ENCODE peak calls at places on chromosomes 1 and 21, in eight cellular contexts. H, G, E, Y, Z, P, K and X are unnamed samples.

GRCh38 chr1:25705699-25706098 is 89.1 kb downstream of the MAN1C1 start:
- DNase-seq in H (no peak), G (no peak), E (no peak), Y (no peak), Z (no peak), P (no peak), K (no peak), X (no peak)

GRCh38 chr1:73839922-73840321 is 358.1 kb downstream of the LRRIQ3 start:
- DNase-seq in H (no peak), G (peak), E (peak), Y (peak), Z (peak), P (no peak), K (no peak), X (no peak)

GRCh38 chr1:3547055-3548005 is 64.0 kb downstream of the MEGF6 start:
- DNase-seq in H (no peak), G (no peak), E (no peak), Y (no peak), Z (no peak), P (no peak), K (no peak), X (peak)

GRCh38 chr1:236155841-236156503 is 13.6 kb downstream of the GPR137B start:
- DNase-seq in H (no peak), G (no peak), E (no peak), Y (no peak), Z (no peak), P (no peak), K (no peak), X (no peak)

GRCh38 chr1:110597966-110598365 is 8.2 kb downstream of the KCNA2 start:
- DNase-seq in H (no peak), G (no peak), E (no peak), Y (no peak), Z (no peak), P (no peak), K (no peak), X (no peak)

GRCh38 chr1:117826551-117827078 is 102.8 kb downstream of the GDAP2 start:
- DNase-seq in H (peak), G (no peak), E (peak), Y (peak), Z (peak), P (no peak), K (peak), X (peak)

GRCh38 chr1:43867946-43868740 is 65.5 kb upstream of the ARTN start:
- DNase-seq in H (no peak), G (no peak), E (no peak), Y (no peak), Z (no peak), P (no peak), K (no peak), X (no peak)

GRCh38 chr1:167776616-167777252 is 55.0 kb downstream of the MPZL1 start:
- DNase-seq in H (no peak), G (no peak), E (no peak), Y (no peak), Z (no peak), P (no peak), K (no peak), X (no peak)

GRCh38 chr1:115199416-115200132 is 110.3 kb upstream of the TSPAN2 start:
- DNase-seq in H (no peak), G (no peak), E (no peak), Y (no peak), Z (no peak), P (no peak), K (no peak), X (no peak)

GRCh38 chr1:77540501-77541161 is 141.8 kb downstream of the ZZZ3 start:
- DNase-seq in H (peak), G (no peak), E (peak), Y (peak), Z (no peak), P (no peak), K (peak), X (peak)

GRCh38 chr21:46393941-46394818 is 64.5 kb upstream of the DIP2A start:
- DNase-seq in H (no peak), G (no peak), E (no peak), Y (no peak), Z (no peak), P (no peak), K (no peak), X (no peak)

GRCh38 chr1:201370500-201370899 is 7.0 kb downstream of the TNNT2 start:
- DNase-seq in H (no peak), G (no peak), E (no peak), Y (no peak), Z (no peak), P (no peak), K (no peak), X (no peak)

GRCh38 chr1:47663286-47663685 is 225.4 kb downstream of the FOXD2 start:
- DNase-seq in H (no peak), G (no peak), E (no peak), Y (peak), Z (no peak), P (no peak), K (no peak), X (no peak)

GRCh38 chr21:45405271-45405818 is 380 bp downstream of the COL18A1 start:
- DNase-seq in H (no peak), G (peak), E (no peak), Y (no peak), Z (no peak), P (no peak), K (peak), X (no peak)

GRCh38 chr1:3456964-3457909 is 2.8 kb downstream of the ARHGEF16 start:
- DNase-seq in H (no peak), G (no peak), E (no peak), Y (no peak), Z (no peak), P (no peak), K (no peak), X (no peak)

GRCh38 chr1:198373376-198373775 is 167.1 kb downstream of the ATP6V1G3 start:
- DNase-seq in H (no peak), G (no peak), E (no peak), Y (no peak), Z (no peak), P (no peak), K (no peak), X (no peak)